ENCODE peak calls at places on chromosome 4, in six cellular contexts. L is cardiac muscle cell; I is lower lobe of right lung; D is CD8-positive, alpha-beta T cell; S is heart left ventricle; Q is CD8-positive, alpha-beta memory T cell. V is an unnamed sample. For H3K4me1, the result is how much of the 10 kb centered on the place peaks cover.

GRCh38 chr4:40587351-40587750 is 42.3 kb downstream of the RBM47 start:
- DNase-seq in L (no peak), I (no peak), D (no peak), S (no peak), Q (no peak), V (no peak)

GRCh38 chr4:83109480-83110221 is 4.9 kb downstream of the PLAC8 start:
- DNase-seq in L (peak), I (peak), D (peak), S (no peak), Q (peak), V (peak)

GRCh38 chr4:26029512-26030131 is 115.6 kb downstream of the SMIM20 start:
- DNase-seq in L (no peak), I (no peak), D (no peak), S (no peak), Q (no peak), V (peak)

GRCh38 chr4:109614466-109614865 is 54.4 kb downstream of the MCUB start:
- DNase-seq in L (no peak), I (no peak), D (no peak), S (no peak), Q (no peak), V (no peak)

GRCh38 chr4:76610751-76611150 is 175.7 kb downstream of the SHROOM3 start:
- DNase-seq in L (no peak), I (no peak), D (no peak), S (no peak), Q (no peak), V (no peak)

GRCh38 chr4:182578402-182578801 is 335.2 kb downstream of the TENM3 start:
- DNase-seq in L (peak), I (no peak), D (no peak), S (no peak), Q (no peak), V (no peak)

GRCh38 chr4:175540732-175541131 is 271.3 kb downstream of the GPM6A start:
- DNase-seq in L (no peak), I (no peak), D (no peak), S (no peak), Q (no peak), V (peak)

GRCh38 chr4:31156221-31156620 is 436.1 kb downstream of the PCDH7 start:
- DNase-seq in L (no peak), I (no peak), D (no peak), S (no peak), Q (no peak), V (no peak)

GRCh38 chr4:104066533-104066932 is 346.7 kb upstream of the TACR3 start:
- DNase-seq in L (no peak), I (no peak), D (no peak), S (no peak), Q (no peak), V (no peak)

GRCh38 chr4:85520765-85521749 is 46.1 kb downstream of the ARHGAP24 start:
- DNase-seq in L (peak), I (no peak), D (no peak), S (peak), Q (no peak), V (peak)

GRCh38 chr4:113760852-113761681 is 471 bp downstream of the CAMK2D start:
- DNase-seq in L (peak), I (peak), D (no peak), S (peak), Q (peak), V (peak)

GRCh38 chr4:1855334-1856070 is 454 bp downstream of the LETM1 start:
- DNase-seq in L (peak), I (peak), D (no peak), S (no peak), Q (no peak), V (peak)

GRCh38 chr4:77605210-77605902 is at the start of gene CXCL13:
- DNase-seq in L (no peak), I (no peak), D (no peak), S (no peak), Q (no peak), V (no peak)

GRCh38 chr4:121790976-121791375 is 10.1 kb upstream of the EXOSC9 start:
- DNase-seq in L (no peak), I (no peak), D (no peak), S (no peak), Q (no peak), V (no peak)

GRCh38 chr4:185235480-185236154 is 26.2 kb downstream of the SNX25 start:
- DNase-seq in L (no peak), I (no peak), D (no peak), S (no peak), Q (no peak), V (no peak)

GRCh38 chr4:76881375-76881774 is 16.6 kb downstream of the SOWAHB start:
- DNase-seq in L (no peak), I (no peak), D (no peak), S (no peak), Q (no peak), V (no peak)

GRCh38 chr4:6268650-6269399 is 825 bp upstream of the WFS1 start:
- DNase-seq in L (no peak), I (peak), D (no peak), S (no peak), Q (no peak), V (no peak)

GRCh38 chr4:121192500-121192899 is 28.4 kb upstream of the TNIP3 start:
- DNase-seq in L (peak), I (no peak), D (no peak), S (no peak), Q (no peak), V (no peak)

GRCh38 chr4:146883070-146883469 is 62.6 kb downstream of the TTC29 start:
- DNase-seq in L (no peak), I (no peak), D (no peak), S (no peak), Q (no peak), V (no peak)

GRCh38 chr4:155392486-155393184 is 15.9 kb upstream of the MAP9 start:
- DNase-seq in L (no peak), I (no peak), D (no peak), S (no peak), Q (no peak), V (no peak)

GRCh38 chr4:140930556-140930955 is 174.4 kb upstream of the TBC1D9 start:
- DNase-seq in L (no peak), I (no peak), D (no peak), S (no peak), Q (no peak), V (no peak)

GRCh38 chr4:40363945-40364344 is 28.8 kb downstream of the CHRNA9 start:
- DNase-seq in L (peak), I (no peak), D (no peak), S (no peak), Q (no peak), V (no peak)

GRCh38 chr4:189364032-189364449 is 576.6 kb upstream of the FRG1 start:
- DNase-seq in L (no peak), I (no peak), D (no peak), S (no peak), Q (no peak), V (peak)
- H3K27ac ChIP-seq in L (no peak), I (no peak), D (no peak), S (no peak), Q (no peak), V (no peak)

DNA sequence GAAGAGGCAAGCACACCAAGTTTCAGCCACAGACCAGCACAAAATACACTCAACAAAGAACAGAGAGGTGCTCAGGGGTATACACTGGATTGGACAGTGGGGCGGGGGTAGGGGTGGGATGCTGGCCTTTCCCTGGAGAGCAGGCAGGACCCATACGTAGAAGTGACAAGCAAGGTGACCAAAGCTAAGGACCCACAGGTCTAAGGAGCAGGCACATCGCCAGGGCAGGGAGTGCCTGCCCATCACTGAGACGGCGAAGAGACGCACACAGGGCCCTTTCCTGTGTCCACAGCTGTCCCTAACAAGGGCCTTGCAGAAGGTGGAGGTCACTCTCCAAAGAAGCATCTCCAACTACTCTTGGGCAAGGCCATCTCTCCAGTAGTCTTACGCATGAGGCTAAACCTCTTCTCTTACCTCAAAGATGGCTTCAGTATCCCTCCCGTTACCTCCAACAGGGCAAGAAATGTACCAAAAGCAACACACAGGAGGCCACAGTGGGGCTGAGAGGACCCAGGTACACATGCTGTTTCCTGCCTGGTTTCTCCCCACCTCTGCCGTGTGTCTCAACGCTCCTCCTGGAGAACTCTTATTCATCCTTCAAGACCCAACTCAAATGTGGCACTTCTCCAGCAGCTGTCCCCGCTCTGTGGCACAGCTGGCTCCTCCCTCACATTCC is 6.5 kb downstream of the WDR1 start:
- DNase-seq in L (no peak), I (no peak), D (no peak), S (no peak), Q (no peak), V (peak)
- H3K4me1 ChIP-seq in L (under half), I (half or more), D (half or more), S (half or more), Q (half or more), V (under half)

DNA sequence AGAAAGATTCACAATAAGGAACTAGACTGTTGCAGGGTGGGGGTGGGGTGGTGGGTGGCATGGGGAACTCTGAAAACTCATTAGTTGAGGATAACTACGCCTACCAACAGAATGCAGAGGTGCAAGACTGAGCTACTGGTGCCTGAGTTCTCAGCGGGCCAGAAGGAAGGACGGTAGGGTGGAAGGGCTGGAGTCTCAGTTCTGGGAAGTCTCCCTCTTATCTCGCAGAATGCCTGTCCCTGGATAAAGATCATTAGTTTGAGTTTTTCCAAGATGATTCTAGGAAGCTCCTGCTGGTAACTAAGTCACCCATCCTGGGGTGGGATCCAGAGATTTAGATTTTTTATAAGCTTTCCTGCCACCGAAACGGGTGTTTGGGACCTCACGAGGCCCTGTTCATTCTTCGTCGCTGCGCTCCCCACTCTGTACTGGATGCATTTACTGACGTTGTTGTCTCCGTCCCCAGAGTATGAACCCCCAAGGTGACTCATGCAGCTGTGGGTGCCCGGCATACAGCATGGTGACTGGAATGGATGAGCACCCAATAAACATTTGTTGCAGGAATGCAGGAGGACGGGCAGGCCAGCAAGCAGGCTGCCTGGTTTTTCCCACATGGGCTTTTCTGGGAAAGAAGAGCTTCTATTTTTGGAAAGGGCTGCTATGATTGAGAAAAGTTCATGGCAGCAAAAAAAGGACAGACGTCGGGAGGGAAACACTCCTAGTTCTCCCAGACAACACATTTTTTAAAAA is 1.1 kb upstream of the SOD3 start:
- DNase-seq in L (peak), I (no peak), D (no peak), S (peak), Q (no peak), V (peak)
- H3K27ac ChIP-seq in L (peak), I (peak), D (no peak), S (peak), Q (no peak), V (peak)

DNA sequence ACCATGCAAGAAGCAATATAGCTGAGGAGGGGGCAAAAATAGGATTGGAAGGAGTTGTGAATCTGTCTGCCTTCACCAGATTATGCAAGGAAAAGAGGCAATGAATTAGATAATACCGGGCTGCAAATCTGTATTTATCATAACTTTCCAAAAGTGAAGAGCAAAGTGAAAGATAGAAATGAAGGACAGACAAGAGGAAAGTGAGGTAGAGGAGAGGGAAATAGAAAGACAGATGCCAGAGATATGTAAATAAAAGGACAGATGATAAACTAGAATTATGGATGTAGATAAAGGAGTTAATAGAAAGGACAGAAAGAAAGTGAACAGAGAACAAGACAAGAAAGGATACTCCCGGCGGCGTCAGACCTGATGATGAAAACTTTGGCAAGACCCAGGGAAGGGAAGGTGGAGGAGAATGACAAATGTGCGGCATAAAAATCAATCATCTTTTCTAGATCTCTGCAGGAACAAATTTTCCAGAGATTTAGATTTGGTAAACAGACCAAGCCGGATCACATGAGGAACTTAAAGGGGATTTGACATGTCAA is 152.6 kb upstream of the FAM241A start:
- DNase-seq in L (no peak), I (no peak), D (no peak), S (no peak), Q (no peak), V (no peak)
- H3K4me1 ChIP-seq in L (under half), I (under half), D (under half), S (under half), Q (under half), V (under half)

V was measured in right cardiac atrium.